ENCODE peak calls at places on chromosomes 6 and 20, in five cellular contexts. One of them, this sample, is unnamed.

GRCh38 chr20:4814696-4815252 is 93.1 kb downstream of the PRND start:
- DNase-seq in H1: no peak
- DNase-seq in esophagus muscularis mucosa: no peak
- DNase-seq in breast epithelium: no peak
- DNase-seq in Panc1: no peak
- DNase-seq in this sample: peak

GRCh38 chr20:61507778-61508177 is 255.7 kb downstream of the CDH4 start:
- DNase-seq in H1: no peak
- DNase-seq in esophagus muscularis mucosa: no peak
- DNase-seq in breast epithelium: no peak
- DNase-seq in Panc1: no peak
- DNase-seq in this sample: no peak

GRCh38 chr6:159969204-159969912 is 476 bp downstream of the IGF2R start:
- DNase-seq in H1: no peak
- DNase-seq in esophagus muscularis mucosa: peak
- DNase-seq in breast epithelium: peak
- DNase-seq in Panc1: no peak
- DNase-seq in this sample: peak

GRCh38 chr6:132933085-132933484 is 118.7 kb downstream of the RPS12 start:
- DNase-seq in H1: no peak
- DNase-seq in esophagus muscularis mucosa: no peak
- DNase-seq in breast epithelium: no peak
- DNase-seq in Panc1: no peak
- DNase-seq in this sample: no peak

GRCh38 chr20:61118429-61119224 is 133.4 kb upstream of the CDH4 start:
- DNase-seq in H1: no peak
- DNase-seq in esophagus muscularis mucosa: no peak
- DNase-seq in breast epithelium: no peak
- DNase-seq in Panc1: no peak
- DNase-seq in this sample: no peak

GRCh38 chr6:3117912-3118352 is 579 bp upstream of the BPHL start:
- DNase-seq in H1: no peak
- DNase-seq in esophagus muscularis mucosa: no peak
- DNase-seq in breast epithelium: no peak
- DNase-seq in Panc1: peak
- DNase-seq in this sample: no peak

GRCh38 chr6:36197739-36198221 is 1.2 kb downstream of the BRPF3 start:
- DNase-seq in H1: no peak
- DNase-seq in esophagus muscularis mucosa: no peak
- DNase-seq in breast epithelium: no peak
- DNase-seq in Panc1: no peak
- DNase-seq in this sample: peak

GRCh38 chr6:6545616-6546317 is 42.8 kb upstream of the LY86 start:
- DNase-seq in H1: no peak
- DNase-seq in esophagus muscularis mucosa: no peak
- DNase-seq in breast epithelium: no peak
- DNase-seq in Panc1: no peak
- DNase-seq in this sample: no peak

GRCh38 chr6:84065718-84066290 is 32.2 kb downstream of the MRAP2 start:
- DNase-seq in H1: no peak
- DNase-seq in esophagus muscularis mucosa: peak
- DNase-seq in breast epithelium: no peak
- DNase-seq in Panc1: no peak
- DNase-seq in this sample: peak

GRCh38 chr20:49388790-49389189 is 93.7 kb downstream of the KCNB1 start:
- DNase-seq in H1: no peak
- DNase-seq in esophagus muscularis mucosa: no peak
- DNase-seq in breast epithelium: no peak
- DNase-seq in Panc1: no peak
- DNase-seq in this sample: no peak

GRCh38 chr20:39117486-39117885 is 155.3 kb downstream of the DHX35 start:
- DNase-seq in H1: no peak
- DNase-seq in esophagus muscularis mucosa: no peak
- DNase-seq in breast epithelium: no peak
- DNase-seq in Panc1: no peak
- DNase-seq in this sample: peak

GRCh38 chr20:571754-572331 is 28.3 kb upstream of the CSNK2A1 start:
- DNase-seq in H1: no peak
- DNase-seq in esophagus muscularis mucosa: no peak
- DNase-seq in breast epithelium: peak
- DNase-seq in Panc1: no peak
- DNase-seq in this sample: no peak

GRCh38 chr6:12956991-12957320 is 240.4 kb downstream of the PHACTR1 start:
- DNase-seq in H1: no peak
- DNase-seq in esophagus muscularis mucosa: no peak
- DNase-seq in breast epithelium: no peak
- DNase-seq in Panc1: no peak
- DNase-seq in this sample: no peak

GRCh38 chr6:45739058-45739457 is 276.6 kb downstream of the CLIC5 start:
- DNase-seq in H1: no peak
- DNase-seq in esophagus muscularis mucosa: no peak
- DNase-seq in breast epithelium: no peak
- DNase-seq in Panc1: no peak
- DNase-seq in this sample: no peak

GRCh38 chr6:91045152-91045551 is 458.3 kb upstream of the MAP3K7 start:
- DNase-seq in H1: no peak
- DNase-seq in esophagus muscularis mucosa: no peak
- DNase-seq in breast epithelium: no peak
- DNase-seq in Panc1: no peak
- DNase-seq in this sample: no peak

GRCh38 chr6:6494677-6495076 is 93.8 kb upstream of the LY86 start:
- DNase-seq in H1: peak
- DNase-seq in esophagus muscularis mucosa: peak
- DNase-seq in breast epithelium: no peak
- DNase-seq in Panc1: peak
- DNase-seq in this sample: no peak

GRCh38 chr20:58173930-58174707 is 54.3 kb downstream of the ANKRD60 start:
- DNase-seq in H1: no peak
- DNase-seq in esophagus muscularis mucosa: no peak
- DNase-seq in breast epithelium: no peak
- DNase-seq in Panc1: no peak
- DNase-seq in this sample: no peak

GRCh38 chr20:58175425-58175824 is 53.0 kb downstream of the ANKRD60 start:
- DNase-seq in H1: no peak
- DNase-seq in esophagus muscularis mucosa: no peak
- DNase-seq in breast epithelium: no peak
- DNase-seq in Panc1: no peak
- DNase-seq in this sample: no peak

GRCh38 chr20:58173091-58173490 is 55.4 kb downstream of the ANKRD60 start:
- DNase-seq in H1: no peak
- DNase-seq in esophagus muscularis mucosa: no peak
- DNase-seq in breast epithelium: no peak
- DNase-seq in Panc1: no peak
- DNase-seq in this sample: no peak

GRCh38 chr20:58175836-58176235 is 52.6 kb downstream of the ANKRD60 start:
- DNase-seq in H1: no peak
- DNase-seq in esophagus muscularis mucosa: no peak
- DNase-seq in breast epithelium: no peak
- DNase-seq in Panc1: no peak
- DNase-seq in this sample: no peak

DNA sequence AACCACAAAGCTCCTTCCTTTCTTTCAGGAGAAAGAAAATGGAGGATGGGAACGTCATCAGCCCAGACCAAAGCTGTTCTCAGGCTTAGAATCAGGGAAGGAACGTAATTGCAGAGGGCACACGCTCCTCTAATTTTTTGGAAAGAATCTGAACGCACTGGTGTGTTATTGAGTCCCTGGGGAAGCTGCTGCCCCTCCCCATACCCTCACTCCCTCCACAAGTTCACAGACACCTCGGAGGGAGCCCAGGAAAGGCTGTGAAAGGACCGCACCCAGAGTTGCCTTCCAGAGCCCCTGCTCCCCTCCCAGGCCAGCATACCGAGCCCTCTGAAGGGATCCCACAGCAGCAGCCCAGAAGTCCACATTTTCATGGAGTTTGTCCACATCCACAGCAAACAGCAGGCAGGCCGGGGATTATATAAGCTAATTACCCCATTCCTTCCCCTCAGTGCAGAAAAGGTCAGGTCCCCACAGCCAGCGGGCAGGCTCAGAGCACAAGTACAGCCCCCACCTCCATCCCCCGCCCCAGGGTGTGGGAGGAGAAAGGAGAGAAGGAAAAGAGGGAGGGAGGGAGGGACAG is 53.7 kb downstream of the ANKRD60 start:
- DNase-seq in H1: no peak
- DNase-seq in esophagus muscularis mucosa: no peak
- DNase-seq in breast epithelium: no peak
- DNase-seq in Panc1: no peak
- DNase-seq in this sample: no peak
- TF ChIP-seq POLR2AphosphoS5 in H1: no peak
- TF ChIP-seq POLR2AphosphoS5 in esophagus muscularis mucosa: no peak
- TF ChIP-seq POLR2AphosphoS5 in breast epithelium: no peak
- TF ChIP-seq POLR2AphosphoS5 in Panc1: no peak
- TF ChIP-seq POLR2AphosphoS5 in this sample: no peak

GRCh38 chr6:52976591-52977035 is 18.5 kb downstream of the GSTA4 start:
- DNase-seq in H1: no peak
- DNase-seq in esophagus muscularis mucosa: peak
- DNase-seq in breast epithelium: no peak
- DNase-seq in Panc1: no peak
- DNase-seq in this sample: no peak
- TF ChIP-seq POLR2AphosphoS5 in H1: no peak
- TF ChIP-seq POLR2AphosphoS5 in esophagus muscularis mucosa: no peak
- TF ChIP-seq POLR2AphosphoS5 in breast epithelium: no peak
- TF ChIP-seq POLR2AphosphoS5 in Panc1: no peak
- TF ChIP-seq POLR2AphosphoS5 in this sample: no peak

GRCh38 chr6:31947070-31947675 is 1.3 kb downstream of the CFB start:
- DNase-seq in H1: no peak
- DNase-seq in esophagus muscularis mucosa: no peak
- DNase-seq in breast epithelium: no peak
- DNase-seq in Panc1: no peak
- DNase-seq in this sample: no peak

GRCh38 chr6:31943742-31944141 is 2.2 kb upstream of the CFB start:
- DNase-seq in H1: no peak
- DNase-seq in esophagus muscularis mucosa: no peak
- DNase-seq in breast epithelium: no peak
- DNase-seq in Panc1: no peak
- DNase-seq in this sample: no peak

GRCh38 chr6:31945154-31945506 is 765 bp upstream of the CFB start:
- DNase-seq in H1: no peak
- DNase-seq in esophagus muscularis mucosa: no peak
- DNase-seq in breast epithelium: no peak
- DNase-seq in Panc1: no peak
- DNase-seq in this sample: no peak

GRCh38 chr6:31946370-31946885 is 533 bp downstream of the CFB start:
- DNase-seq in H1: no peak
- DNase-seq in esophagus muscularis mucosa: no peak
- DNase-seq in breast epithelium: no peak
- DNase-seq in Panc1: no peak
- DNase-seq in this sample: no peak

DNA sequence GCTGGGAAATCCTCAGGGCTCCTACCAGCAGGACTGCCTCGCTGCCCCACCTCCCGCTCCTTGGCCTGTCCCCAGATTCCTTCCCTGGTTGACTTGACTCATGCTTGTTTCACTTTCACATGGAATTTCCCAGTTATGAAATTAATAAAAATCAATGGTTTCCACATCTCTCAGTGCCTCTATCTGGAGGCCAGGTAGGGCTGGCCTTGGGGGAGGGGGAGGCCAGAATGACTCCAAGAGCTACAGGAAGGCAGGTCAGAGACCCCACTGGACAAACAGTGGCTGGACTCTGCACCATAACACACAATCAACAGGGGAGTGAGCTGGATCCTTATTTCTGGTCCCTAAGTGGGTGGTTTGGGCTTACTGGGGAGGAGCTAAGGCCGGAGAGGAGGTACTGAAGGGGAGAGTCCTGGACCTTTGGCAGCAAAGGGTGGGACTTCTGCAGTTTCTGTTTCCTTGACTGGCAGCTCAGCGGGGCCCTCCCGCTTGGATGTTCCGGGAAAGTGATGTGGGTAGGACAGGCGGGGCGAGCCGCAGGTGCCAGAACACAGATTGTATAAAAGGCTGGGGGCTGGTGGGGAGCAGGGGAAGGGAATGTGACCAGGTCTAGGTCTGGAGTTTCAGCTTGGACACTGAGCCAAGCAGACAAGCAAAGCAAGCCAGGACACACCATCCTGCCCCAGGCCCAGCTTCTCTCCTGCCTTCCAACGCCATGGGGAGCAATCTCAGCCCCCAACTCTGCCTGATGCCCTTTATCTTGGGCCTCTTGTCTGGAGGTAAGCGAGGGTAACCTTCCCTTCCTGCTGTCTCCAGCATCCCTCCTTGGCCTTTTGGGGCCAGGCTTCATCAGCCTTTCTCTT is at the start of gene CFB:
- DNase-seq in H1: no peak
- DNase-seq in esophagus muscularis mucosa: peak
- DNase-seq in breast epithelium: peak
- DNase-seq in Panc1: no peak
- DNase-seq in this sample: peak
- TF ChIP-seq POLR2AphosphoS5 in H1: no peak
- TF ChIP-seq POLR2AphosphoS5 in esophagus muscularis mucosa: peak
- TF ChIP-seq POLR2AphosphoS5 in breast epithelium: peak
- TF ChIP-seq POLR2AphosphoS5 in Panc1: no peak
- TF ChIP-seq POLR2AphosphoS5 in this sample: no peak

GRCh38 chr6:42083530-42083929 is 33.2 kb downstream of the TAF8 start:
- DNase-seq in H1: no peak
- DNase-seq in esophagus muscularis mucosa: no peak
- DNase-seq in breast epithelium: no peak
- DNase-seq in Panc1: no peak
- DNase-seq in this sample: no peak
- TF ChIP-seq POLR2AphosphoS5 in H1: no peak
- TF ChIP-seq POLR2AphosphoS5 in esophagus muscularis mucosa: no peak
- TF ChIP-seq POLR2AphosphoS5 in breast epithelium: no peak
- TF ChIP-seq POLR2AphosphoS5 in Panc1: no peak
- TF ChIP-seq POLR2AphosphoS5 in this sample: no peak

DNA sequence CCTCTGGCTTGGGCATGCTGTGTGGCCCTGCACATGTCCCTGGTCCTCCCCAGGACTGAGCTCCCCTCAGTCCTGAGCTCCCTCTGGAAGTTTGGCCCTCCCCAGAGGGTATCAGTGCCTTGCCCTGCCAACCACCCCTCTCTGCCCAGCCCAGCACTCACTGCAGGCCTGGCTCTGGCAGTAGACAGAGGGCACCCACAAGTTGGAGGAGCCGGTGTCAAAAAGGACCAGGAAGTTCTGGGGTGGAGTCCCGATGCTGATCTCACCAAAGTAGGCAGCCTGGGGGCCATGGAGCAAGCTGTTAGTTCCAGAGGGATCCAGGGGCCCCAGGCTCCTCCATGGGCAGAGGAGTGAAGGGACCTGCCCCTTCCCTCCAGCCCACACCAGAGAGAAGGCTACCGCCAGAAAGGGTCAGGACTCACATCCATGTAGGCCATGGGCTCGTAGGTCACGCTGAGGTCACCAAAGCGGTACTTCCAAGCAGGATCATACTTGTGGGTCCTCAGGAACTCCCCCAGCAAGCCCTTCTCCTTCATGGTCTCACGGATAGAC is 2.9 kb downstream of the PGC start:
- DNase-seq in H1: no peak
- DNase-seq in esophagus muscularis mucosa: no peak
- DNase-seq in breast epithelium: no peak
- DNase-seq in Panc1: no peak
- DNase-seq in this sample: no peak
- TF ChIP-seq POLR2AphosphoS5 in H1: no peak
- TF ChIP-seq POLR2AphosphoS5 in esophagus muscularis mucosa: no peak
- TF ChIP-seq POLR2AphosphoS5 in breast epithelium: no peak
- TF ChIP-seq POLR2AphosphoS5 in Panc1: no peak
- TF ChIP-seq POLR2AphosphoS5 in this sample: no peak

GRCh38 chr6:153357391-153357790 is 226.3 kb upstream of the RGS17 start:
- DNase-seq in H1: no peak
- DNase-seq in esophagus muscularis mucosa: no peak
- DNase-seq in breast epithelium: no peak
- DNase-seq in Panc1: no peak
- DNase-seq in this sample: no peak
- TF ChIP-seq POLR2AphosphoS5 in H1: no peak
- TF ChIP-seq POLR2AphosphoS5 in esophagus muscularis mucosa: no peak
- TF ChIP-seq POLR2AphosphoS5 in breast epithelium: no peak
- TF ChIP-seq POLR2AphosphoS5 in Panc1: no peak
- TF ChIP-seq POLR2AphosphoS5 in this sample: no peak

This sample was measured in endothelial cell of umbilical vein.